ENCODE peak calls at places on chromosome 11, in ten cellular contexts. One of them, this sample, is unnamed.
A peak's percentile ranks its signal among the peaks of the same experiment; 100 is the strongest.

GRCh38 chr11:68651208-68651984 is 32.9 kb upstream of the GAL start:
- DNase-seq in stimulated activated CD4-positive, alpha-beta T cell treated with anti-CD3 and anti-CD28 coated beads, TNF-alpha, amount 100 ng/mL, for 1 hour: no peak
- DNase-seq in activated T-helper 9 cell treated with anti-CD3 and anti-CD28 coated beads, Interleukin-2, amount 50 U/mL, for 16 hours: no peak
- DNase-seq in cardiac muscle cell: peak; percentile 27
- DNase-seq in iris pigment epithelial cell: peak; percentile 9
- DNase-seq in coronary artery: peak; percentile 62
- DNase-seq in RKO: no peak
- DNase-seq in iPS-NIHi11: no peak
- DNase-seq in AG09319: no peak
- DNase-seq in activated CD4-positive, alpha-beta T cell treated with anti-CD3 and anti-CD28 coated beads, Interleukin-2, amount 10 ng/mL, durations not matched to agents 7 days and 5 days: no peak
- DNase-seq in this sample: no peak

GRCh38 chr11:24239930-24240329 is 256.9 kb upstream of the LUZP2 start:
- DNase-seq in stimulated activated CD4-positive, alpha-beta T cell treated with anti-CD3 and anti-CD28 coated beads, TNF-alpha, amount 100 ng/mL, for 1 hour: no peak
- DNase-seq in activated T-helper 9 cell treated with anti-CD3 and anti-CD28 coated beads, Interleukin-2, amount 50 U/mL, for 16 hours: no peak
- DNase-seq in cardiac muscle cell: no peak
- DNase-seq in iris pigment epithelial cell: no peak
- DNase-seq in coronary artery: no peak
- DNase-seq in RKO: no peak
- DNase-seq in iPS-NIHi11: no peak
- DNase-seq in AG09319: no peak
- DNase-seq in activated CD4-positive, alpha-beta T cell treated with anti-CD3 and anti-CD28 coated beads, Interleukin-2, amount 10 ng/mL, durations not matched to agents 7 days and 5 days: no peak
- DNase-seq in this sample: no peak

GRCh38 chr11:44892843-44893242 is 57.8 kb downstream of the TP53I11 start:
- DNase-seq in stimulated activated CD4-positive, alpha-beta T cell treated with anti-CD3 and anti-CD28 coated beads, TNF-alpha, amount 100 ng/mL, for 1 hour: no peak
- DNase-seq in activated T-helper 9 cell treated with anti-CD3 and anti-CD28 coated beads, Interleukin-2, amount 50 U/mL, for 16 hours: no peak
- DNase-seq in cardiac muscle cell: no peak
- DNase-seq in iris pigment epithelial cell: no peak
- DNase-seq in coronary artery: no peak
- DNase-seq in RKO: no peak
- DNase-seq in iPS-NIHi11: no peak
- DNase-seq in AG09319: no peak
- DNase-seq in activated CD4-positive, alpha-beta T cell treated with anti-CD3 and anti-CD28 coated beads, Interleukin-2, amount 10 ng/mL, durations not matched to agents 7 days and 5 days: no peak
- DNase-seq in this sample: no peak

GRCh38 chr11:2531277-2531986 is 86.6 kb downstream of the KCNQ1 start:
- DNase-seq in stimulated activated CD4-positive, alpha-beta T cell treated with anti-CD3 and anti-CD28 coated beads, TNF-alpha, amount 100 ng/mL, for 1 hour: peak; percentile 63
- DNase-seq in activated T-helper 9 cell treated with anti-CD3 and anti-CD28 coated beads, Interleukin-2, amount 50 U/mL, for 16 hours: peak; percentile 52
- DNase-seq in cardiac muscle cell: peak; percentile 67
- DNase-seq in iris pigment epithelial cell: peak; percentile 38
- DNase-seq in coronary artery: no peak
- DNase-seq in RKO: peak; percentile 46
- DNase-seq in iPS-NIHi11: peak; percentile 86
- DNase-seq in AG09319: peak; percentile 16
- DNase-seq in activated CD4-positive, alpha-beta T cell treated with anti-CD3 and anti-CD28 coated beads, Interleukin-2, amount 10 ng/mL, durations not matched to agents 7 days and 5 days: peak; percentile 63
- DNase-seq in this sample: peak; percentile 4

GRCh38 chr11:104992781-104993180 is 24.4 kb upstream of the CASP4 start:
- DNase-seq in stimulated activated CD4-positive, alpha-beta T cell treated with anti-CD3 and anti-CD28 coated beads, TNF-alpha, amount 100 ng/mL, for 1 hour: no peak
- DNase-seq in activated T-helper 9 cell treated with anti-CD3 and anti-CD28 coated beads, Interleukin-2, amount 50 U/mL, for 16 hours: no peak
- DNase-seq in cardiac muscle cell: no peak
- DNase-seq in iris pigment epithelial cell: no peak
- DNase-seq in coronary artery: no peak
- DNase-seq in RKO: no peak
- DNase-seq in iPS-NIHi11: no peak
- DNase-seq in AG09319: no peak
- DNase-seq in activated CD4-positive, alpha-beta T cell treated with anti-CD3 and anti-CD28 coated beads, Interleukin-2, amount 10 ng/mL, durations not matched to agents 7 days and 5 days: no peak
- DNase-seq in this sample: no peak

GRCh38 chr11:117554601-117555333 is 227.1 kb downstream of the CEP164 start:
- DNase-seq in stimulated activated CD4-positive, alpha-beta T cell treated with anti-CD3 and anti-CD28 coated beads, TNF-alpha, amount 100 ng/mL, for 1 hour: no peak
- DNase-seq in activated T-helper 9 cell treated with anti-CD3 and anti-CD28 coated beads, Interleukin-2, amount 50 U/mL, for 16 hours: no peak
- DNase-seq in cardiac muscle cell: no peak
- DNase-seq in iris pigment epithelial cell: no peak
- DNase-seq in coronary artery: no peak
- DNase-seq in RKO: no peak
- DNase-seq in iPS-NIHi11: no peak
- DNase-seq in AG09319: no peak
- DNase-seq in activated CD4-positive, alpha-beta T cell treated with anti-CD3 and anti-CD28 coated beads, Interleukin-2, amount 10 ng/mL, durations not matched to agents 7 days and 5 days: no peak
- DNase-seq in this sample: no peak

GRCh38 chr11:10666976-10667892 is 26.3 kb downstream of the IRAG1 start:
- DNase-seq in stimulated activated CD4-positive, alpha-beta T cell treated with anti-CD3 and anti-CD28 coated beads, TNF-alpha, amount 100 ng/mL, for 1 hour: no peak
- DNase-seq in activated T-helper 9 cell treated with anti-CD3 and anti-CD28 coated beads, Interleukin-2, amount 50 U/mL, for 16 hours: no peak
- DNase-seq in cardiac muscle cell: no peak
- DNase-seq in iris pigment epithelial cell: peak; percentile 58
- DNase-seq in coronary artery: no peak
- DNase-seq in RKO: no peak
- DNase-seq in iPS-NIHi11: no peak
- DNase-seq in AG09319: no peak
- DNase-seq in activated CD4-positive, alpha-beta T cell treated with anti-CD3 and anti-CD28 coated beads, Interleukin-2, amount 10 ng/mL, durations not matched to agents 7 days and 5 days: no peak
- DNase-seq in this sample: no peak

GRCh38 chr11:72930011-72930410 is 115.8 kb downstream of the ATG16L2 start:
- DNase-seq in stimulated activated CD4-positive, alpha-beta T cell treated with anti-CD3 and anti-CD28 coated beads, TNF-alpha, amount 100 ng/mL, for 1 hour: no peak
- DNase-seq in activated T-helper 9 cell treated with anti-CD3 and anti-CD28 coated beads, Interleukin-2, amount 50 U/mL, for 16 hours: no peak
- DNase-seq in cardiac muscle cell: peak; percentile 61
- DNase-seq in iris pigment epithelial cell: peak; percentile 64
- DNase-seq in coronary artery: no peak
- DNase-seq in RKO: no peak
- DNase-seq in iPS-NIHi11: peak; percentile 66
- DNase-seq in AG09319: no peak
- DNase-seq in activated CD4-positive, alpha-beta T cell treated with anti-CD3 and anti-CD28 coated beads, Interleukin-2, amount 10 ng/mL, durations not matched to agents 7 days and 5 days: no peak
- DNase-seq in this sample: no peak

GRCh38 chr11:100942016-100942415 is 187.6 kb downstream of the PGR start:
- DNase-seq in stimulated activated CD4-positive, alpha-beta T cell treated with anti-CD3 and anti-CD28 coated beads, TNF-alpha, amount 100 ng/mL, for 1 hour: no peak
- DNase-seq in activated T-helper 9 cell treated with anti-CD3 and anti-CD28 coated beads, Interleukin-2, amount 50 U/mL, for 16 hours: no peak
- DNase-seq in cardiac muscle cell: peak; percentile 39
- DNase-seq in iris pigment epithelial cell: peak; percentile 32
- DNase-seq in coronary artery: no peak
- DNase-seq in RKO: no peak
- DNase-seq in iPS-NIHi11: no peak
- DNase-seq in AG09319: no peak
- DNase-seq in activated CD4-positive, alpha-beta T cell treated with anti-CD3 and anti-CD28 coated beads, Interleukin-2, amount 10 ng/mL, durations not matched to agents 7 days and 5 days: no peak
- DNase-seq in this sample: no peak

GRCh38 chr11:113167599-113167998 is 146.8 kb upstream of the TTC12 start:
- DNase-seq in stimulated activated CD4-positive, alpha-beta T cell treated with anti-CD3 and anti-CD28 coated beads, TNF-alpha, amount 100 ng/mL, for 1 hour: no peak
- DNase-seq in activated T-helper 9 cell treated with anti-CD3 and anti-CD28 coated beads, Interleukin-2, amount 50 U/mL, for 16 hours: no peak
- DNase-seq in cardiac muscle cell: no peak
- DNase-seq in iris pigment epithelial cell: no peak
- DNase-seq in coronary artery: no peak
- DNase-seq in RKO: no peak
- DNase-seq in iPS-NIHi11: no peak
- DNase-seq in AG09319: no peak
- DNase-seq in activated CD4-positive, alpha-beta T cell treated with anti-CD3 and anti-CD28 coated beads, Interleukin-2, amount 10 ng/mL, durations not matched to agents 7 days and 5 days: no peak
- DNase-seq in this sample: peak; percentile 2

GRCh38 chr11:14449302-14449714 is 50.3 kb downstream of the COPB1 start:
- DNase-seq in stimulated activated CD4-positive, alpha-beta T cell treated with anti-CD3 and anti-CD28 coated beads, TNF-alpha, amount 100 ng/mL, for 1 hour: no peak
- DNase-seq in activated T-helper 9 cell treated with anti-CD3 and anti-CD28 coated beads, Interleukin-2, amount 50 U/mL, for 16 hours: no peak
- DNase-seq in cardiac muscle cell: no peak
- DNase-seq in iris pigment epithelial cell: no peak
- DNase-seq in coronary artery: no peak
- DNase-seq in RKO: no peak
- DNase-seq in iPS-NIHi11: no peak
- DNase-seq in AG09319: no peak
- DNase-seq in activated CD4-positive, alpha-beta T cell treated with anti-CD3 and anti-CD28 coated beads, Interleukin-2, amount 10 ng/mL, durations not matched to agents 7 days and 5 days: no peak
- DNase-seq in this sample: no peak

This sample was measured in NCI-H187.